ENCODE peak calls at places on chromosomes 11 and 22, in four cellular contexts. W is breast epithelium, F is spleen, M is GM12878. R is an unnamed sample.

GRCh38 chr11:124863137-124863825 is 2.0 kb upstream of the ROBO3 start:
- DNase-seq in W (no peak), F (no peak), M (no peak), R (no peak)

GRCh38 chr11:36238881-36239280 is 50.3 kb downstream of the COMMD9 start:
- DNase-seq in W (no peak), F (no peak), M (no peak), R (no peak)

GRCh38 chr22:17366830-17367229 is 2.4 kb upstream of the CECR2 start:
- DNase-seq in W (no peak), F (peak), M (no peak), R (peak)

GRCh38 chr11:123478352-123478986 is 48.4 kb downstream of the GRAMD1B start:
- DNase-seq in W (peak), F (no peak), M (peak), R (peak)

GRCh38 chr11:130121430-130121978 is 38.1 kb upstream of the ST14 start:
- DNase-seq in W (no peak), F (no peak), M (no peak), R (no peak)

GRCh38 chr11:68710445-68710844 is 26.1 kb downstream of the GAL start:
- DNase-seq in W (no peak), F (no peak), M (no peak), R (no peak)

GRCh38 chr11:120780239-120780638 is 243.7 kb upstream of the TBCEL start:
- DNase-seq in W (no peak), F (no peak), M (no peak), R (no peak)

GRCh38 chr11:3030289-3031070 is 26.7 kb downstream of the CARS1 start:
- DNase-seq in W (no peak), F (no peak), M (no peak), R (no peak)

GRCh38 chr11:71474771-71475483 is 21.9 kb downstream of the NADSYN1 start:
- DNase-seq in W (no peak), F (peak), M (no peak), R (no peak)

GRCh38 chr11:130181295-130182272 is 22.0 kb downstream of the ST14 start:
- DNase-seq in W (no peak), F (no peak), M (no peak), R (peak)

GRCh38 chr22:33922268-33922667 is 2.0 kb upstream of the LARGE1 start:
- DNase-seq in W (peak), F (peak), M (no peak), R (peak)
- H3K27ac ChIP-seq in W (peak), F (peak), M (no peak), R (peak)

DNA sequence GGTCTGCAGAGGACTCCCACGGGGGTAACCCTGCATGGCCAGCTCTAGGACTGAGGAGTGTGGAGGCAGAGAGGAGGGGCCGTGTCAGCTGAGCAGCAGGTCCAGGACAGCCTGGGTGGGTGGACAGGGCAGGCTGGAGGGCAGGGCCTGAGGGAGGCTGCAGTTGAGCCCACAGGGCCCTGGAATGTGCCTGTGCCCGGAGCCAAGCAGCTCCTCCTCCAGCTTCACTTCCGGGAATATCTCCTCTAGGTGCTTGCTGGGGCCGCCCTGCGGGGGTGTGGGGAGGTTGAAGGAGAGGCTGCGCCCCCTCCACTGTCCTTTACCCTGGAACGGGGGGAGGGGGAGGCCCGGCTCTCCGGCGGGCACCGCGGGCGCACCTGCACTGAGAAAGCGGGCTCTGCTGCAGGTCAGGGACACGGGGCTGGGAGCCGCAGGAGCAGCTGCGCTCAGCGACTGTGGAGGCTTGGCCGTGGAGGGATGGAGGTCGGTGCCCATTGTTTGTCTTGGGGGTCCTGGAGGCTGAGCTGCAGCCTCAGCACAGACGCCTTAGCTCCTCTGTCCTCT is 1293.2 kb downstream of the BRD1 start:
- DNase-seq in W (no peak), F (no peak), M (no peak), R (no peak)
- TF ChIP-seq POLR2A in W (no peak), F (no peak), M (no peak), R (no peak)

GRCh38 chr11:60913793-60914619 is at the start of gene TMEM109:
- DNase-seq in W (peak), F (peak), M (peak), R (peak)
- TF ChIP-seq POLR2AphosphoS5 in W (peak), F (peak), M (no peak), R (no peak)

DNA sequence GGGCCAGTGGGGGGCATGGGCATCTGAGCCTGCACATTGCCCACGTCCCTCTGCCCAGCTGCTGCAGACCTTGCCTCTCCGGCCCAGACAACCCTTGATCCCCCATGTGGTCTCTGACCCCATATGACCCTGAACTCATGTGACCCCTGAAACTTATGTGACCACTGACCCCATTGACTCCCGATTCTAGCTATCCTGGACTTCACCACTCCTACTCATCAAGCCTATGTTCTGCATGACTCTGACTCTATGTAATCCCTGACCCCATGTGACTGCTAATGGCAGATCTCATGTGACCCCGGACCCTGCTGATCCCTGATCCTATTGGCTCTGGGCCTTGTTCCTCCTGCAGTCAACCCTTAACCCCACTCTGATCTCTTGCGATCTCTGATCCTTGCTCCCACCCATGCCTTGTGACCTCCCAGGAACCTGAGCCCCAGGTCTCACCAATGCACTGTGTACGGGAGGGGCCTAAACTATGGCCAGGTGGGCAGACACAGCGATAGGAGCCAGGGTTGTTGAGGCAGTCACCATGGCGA is 5.7 kb downstream of the LTBP3 start:
- DNase-seq in W (no peak), F (no peak), M (no peak), R (no peak)
- H3K27ac ChIP-seq in W (no peak), F (peak), M (no peak), R (no peak)

GRCh38 chr11:695606-696381 is at the start of gene TMEM80:
- DNase-seq in W (peak), F (peak), M (peak), R (peak)
- TF ChIP-seq POLR2A in W (peak), F (no peak), M (peak), R (peak)

R was measured in transverse colon.